ENCODE peak calls at places on chromosomes 5 and 9, in four cellular contexts. One of them, this sample, is unnamed.
A peak's percentile ranks its signal among the peaks of the same experiment; 100 is the strongest.

GRCh38 chr9:116156621-116157314 is 3.2 kb downstream of the PAPPA start:
- DNase-seq in NT2/D1: peak; percentile 59
- DNase-seq in SJSA1: peak; percentile 79
- DNase-seq in heart left ventricle: peak; percentile 80
- DNase-seq in this sample: no peak

GRCh38 chr5:100777680-100778281 is 125.3 kb downstream of the ST8SIA4 start:
- DNase-seq in NT2/D1: no peak
- DNase-seq in SJSA1: peak; percentile 80
- DNase-seq in heart left ventricle: peak; percentile 35
- DNase-seq in this sample: no peak

GRCh38 chr9:134518004-134518606 is 123.5 kb upstream of the COL5A1 start:
- DNase-seq in NT2/D1: no peak
- DNase-seq in SJSA1: no peak
- DNase-seq in heart left ventricle: no peak
- DNase-seq in this sample: no peak

GRCh38 chr9:76403352-76403751 is 9.1 kb upstream of the RFK start:
- DNase-seq in NT2/D1: no peak
- DNase-seq in SJSA1: peak; percentile 58
- DNase-seq in heart left ventricle: no peak
- DNase-seq in this sample: no peak

GRCh38 chr9:129080312-129080607 is 651 bp upstream of the DOLPP1 start:
- DNase-seq in NT2/D1: no peak
- DNase-seq in SJSA1: no peak
- DNase-seq in heart left ventricle: no peak
- DNase-seq in this sample: no peak

GRCh38 chr5:156824800-156825199 is 25.3 kb upstream of the PPP1R2B start:
- DNase-seq in NT2/D1: peak; percentile 57
- DNase-seq in SJSA1: no peak
- DNase-seq in heart left ventricle: no peak
- DNase-seq in this sample: no peak

GRCh38 chr5:147906326-147907095 is at the start of gene C5orf46:
- DNase-seq in NT2/D1: no peak
- DNase-seq in SJSA1: peak; percentile 43
- DNase-seq in heart left ventricle: no peak
- DNase-seq in this sample: no peak

GRCh38 chr9:31470051-31470450 is 914.4 kb upstream of the ACO1 start:
- DNase-seq in NT2/D1: no peak
- DNase-seq in SJSA1: no peak
- DNase-seq in heart left ventricle: no peak
- DNase-seq in this sample: no peak

GRCh38 chr5:140214831-140215230 is 39.8 kb downstream of the CYSTM1 start:
- DNase-seq in NT2/D1: no peak
- DNase-seq in SJSA1: peak; percentile 32
- DNase-seq in heart left ventricle: no peak
- DNase-seq in this sample: no peak

GRCh38 chr9:95874303-95874988 is 1.0 kb upstream of the ERCC6L2 start:
- DNase-seq in NT2/D1: no peak
- DNase-seq in SJSA1: peak; percentile 31
- DNase-seq in heart left ventricle: no peak
- DNase-seq in this sample: no peak

GRCh38 chr5:43561346-43561745 is 4.5 kb upstream of the PAIP1 start:
- DNase-seq in NT2/D1: no peak
- DNase-seq in SJSA1: no peak
- DNase-seq in heart left ventricle: no peak
- DNase-seq in this sample: no peak

GRCh38 chr5:93602261-93603149 is 19.5 kb downstream of the NR2F1 start:
- DNase-seq in NT2/D1: no peak
- DNase-seq in SJSA1: no peak
- DNase-seq in heart left ventricle: no peak
- DNase-seq in this sample: no peak

GRCh38 chr9:115353681-115354080 is 235.7 kb upstream of the TNC start:
- DNase-seq in NT2/D1: no peak
- DNase-seq in SJSA1: no peak
- DNase-seq in heart left ventricle: no peak
- DNase-seq in this sample: no peak

GRCh38 chr5:53490747-53491146 is 10.3 kb downstream of the FST start:
- DNase-seq in NT2/D1: no peak
- DNase-seq in SJSA1: peak; percentile 27
- DNase-seq in heart left ventricle: no peak
- DNase-seq in this sample: no peak

GRCh38 chr9:74935008-74935407 is 17.7 kb downstream of the C9orf40 start:
- DNase-seq in NT2/D1: no peak
- DNase-seq in SJSA1: no peak
- DNase-seq in heart left ventricle: no peak
- DNase-seq in this sample: no peak

GRCh38 chr9:98256632-98257218 is 1.3 kb upstream of the TBC1D2 start:
- DNase-seq in NT2/D1: no peak
- DNase-seq in SJSA1: no peak
- DNase-seq in heart left ventricle: no peak
- DNase-seq in this sample: peak; percentile 7

GRCh38 chr9:29806941-29807625 is 2233.8 kb upstream of the C9orf72 start:
- DNase-seq in NT2/D1: peak; percentile 25
- DNase-seq in SJSA1: no peak
- DNase-seq in heart left ventricle: no peak
- DNase-seq in this sample: no peak

GRCh38 chr9:101536938-101537337 is 3.3 kb downstream of the RNF20 start:
- DNase-seq in NT2/D1: peak; percentile 25
- DNase-seq in SJSA1: no peak
- DNase-seq in heart left ventricle: no peak
- DNase-seq in this sample: no peak

GRCh38 chr9:132507670-132508469 is 74.5 kb upstream of the BARHL1 start:
- DNase-seq in NT2/D1: peak; percentile 75
- DNase-seq in SJSA1: peak; percentile 31
- DNase-seq in heart left ventricle: peak; percentile 54
- DNase-seq in this sample: peak; percentile 37

DNA sequence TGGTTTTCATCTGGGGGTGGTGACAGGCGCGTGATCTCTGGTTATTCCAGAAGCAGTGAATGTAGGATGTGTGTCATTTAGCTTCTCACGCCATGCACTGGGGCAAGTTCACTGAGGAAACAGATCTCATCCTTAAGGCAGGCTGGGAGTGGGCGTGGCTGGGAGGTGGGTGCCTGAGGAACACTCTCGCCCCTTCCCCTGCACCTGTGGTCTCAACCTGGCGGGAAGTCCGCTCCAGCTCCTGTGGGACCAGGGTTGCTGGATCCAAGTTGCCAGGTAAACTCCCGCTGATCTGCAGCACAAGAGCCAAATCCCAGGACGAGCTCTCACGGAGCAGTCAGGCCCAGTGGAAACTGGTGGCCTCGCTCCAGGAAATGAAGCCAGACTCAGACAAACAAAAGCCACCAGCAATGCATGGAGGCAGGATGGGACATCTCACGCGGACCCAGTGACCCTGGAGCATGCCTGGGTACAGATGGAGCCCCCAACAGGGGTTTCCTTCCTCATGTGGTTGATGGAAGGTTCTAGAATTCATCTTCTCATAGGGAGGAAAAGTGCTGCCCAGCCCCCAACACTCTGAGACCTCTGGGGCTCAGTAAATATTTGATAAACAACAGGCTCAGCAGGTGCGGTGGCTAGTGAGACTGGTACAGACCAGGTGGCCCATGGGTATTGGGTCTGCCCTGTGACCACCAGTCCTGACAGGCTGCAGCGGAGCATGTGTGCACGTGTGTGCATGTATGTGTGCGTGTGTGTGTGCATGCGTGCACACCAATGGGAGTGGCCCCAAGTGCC is 16.3 kb upstream of the SLC12A7 start:
- DNase-seq in NT2/D1: no peak
- DNase-seq in SJSA1: no peak
- DNase-seq in heart left ventricle: peak; percentile 75
- DNase-seq in this sample: no peak
- H3K4me1 ChIP-seq in NT2/D1: no peaks in the 10 kb centered on the region
- H3K4me1 ChIP-seq in SJSA1: no peaks in the 10 kb centered on the region
- H3K4me1 ChIP-seq in heart left ventricle: peaks cover 67% of the 10 kb centered on the region
- H3K4me1 ChIP-seq in this sample: no peaks in the 10 kb centered on the region

GRCh38 chr5:173325091-173325698 is 3.0 kb downstream of the STC2 start:
- DNase-seq in NT2/D1: no peak
- DNase-seq in SJSA1: no peak
- DNase-seq in heart left ventricle: no peak
- DNase-seq in this sample: no peak
- H3K4me1 ChIP-seq in NT2/D1: no peaks in the 10 kb centered on the region
- H3K4me1 ChIP-seq in SJSA1: peaks cover 61% of the 10 kb centered on the region
- H3K4me1 ChIP-seq in heart left ventricle: peaks cover 67% of the 10 kb centered on the region
- H3K4me1 ChIP-seq in this sample: peaks cover 3% of the 10 kb centered on the region

DNA sequence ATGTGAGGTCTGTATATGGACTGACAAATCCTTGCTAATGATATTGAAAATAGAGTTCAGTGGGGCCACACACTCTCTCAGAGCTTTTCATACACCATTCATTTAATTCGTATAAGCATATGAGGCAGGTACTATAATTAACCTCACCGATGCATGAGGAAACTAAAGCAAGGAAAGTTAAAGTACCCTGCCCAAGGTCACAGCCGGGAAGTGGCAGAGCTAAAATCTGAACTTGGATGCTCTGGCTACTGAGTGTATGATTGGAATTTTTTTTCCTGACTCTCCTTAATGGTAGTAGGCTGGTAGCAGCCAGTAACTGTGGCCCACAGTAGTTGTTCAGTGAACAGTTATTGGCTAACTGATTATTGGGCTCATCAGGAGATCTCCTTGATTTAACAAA is 135.3 kb downstream of the NUDT12 start:
- DNase-seq in NT2/D1: no peak
- DNase-seq in SJSA1: no peak
- DNase-seq in heart left ventricle: no peak
- DNase-seq in this sample: no peak
- H3K4me1 ChIP-seq in NT2/D1: no peaks in the 10 kb centered on the region
- H3K4me1 ChIP-seq in SJSA1: peaks cover 22% of the 10 kb centered on the region
- H3K4me1 ChIP-seq in heart left ventricle: peaks cover 8% of the 10 kb centered on the region
- H3K4me1 ChIP-seq in this sample: no peaks in the 10 kb centered on the region

DNA sequence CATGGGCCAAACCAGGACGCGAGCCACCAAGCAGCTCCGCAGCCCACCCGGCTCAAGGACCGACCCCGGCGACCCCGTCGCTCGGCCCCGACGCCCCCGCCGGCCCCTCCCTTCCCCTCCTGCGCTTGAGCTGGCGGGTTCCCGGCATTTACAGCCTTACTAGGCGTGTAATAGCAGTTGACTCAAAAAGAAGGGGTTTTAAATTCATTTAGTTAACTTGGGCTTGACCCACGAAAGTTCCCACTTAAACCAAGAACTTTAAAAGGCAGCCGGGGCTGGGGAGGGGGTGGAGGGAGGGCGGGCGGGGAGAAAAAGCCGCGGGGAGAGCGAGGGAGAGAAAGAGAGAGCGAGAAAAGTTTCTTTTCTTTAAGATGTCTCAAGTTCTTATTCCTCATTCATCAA is 636 bp downstream of the PRDM12 start:
- DNase-seq in NT2/D1: no peak
- DNase-seq in SJSA1: no peak
- DNase-seq in heart left ventricle: no peak
- DNase-seq in this sample: no peak
- H3K4me1 ChIP-seq in NT2/D1: peaks cover 17% of the 10 kb centered on the region
- H3K4me1 ChIP-seq in SJSA1: peaks cover 11% of the 10 kb centered on the region
- H3K4me1 ChIP-seq in heart left ventricle: peaks cover 60% of the 10 kb centered on the region
- H3K4me1 ChIP-seq in this sample: peaks cover 61% of the 10 kb centered on the region

GRCh38 chr5:54745599-54745998 is 228.0 kb downstream of the SNX18 start:
- DNase-seq in NT2/D1: no peak
- DNase-seq in SJSA1: no peak
- DNase-seq in heart left ventricle: no peak
- DNase-seq in this sample: no peak

GRCh38 chr5:54743997-54744788 is 226.6 kb downstream of the SNX18 start:
- DNase-seq in NT2/D1: no peak
- DNase-seq in SJSA1: peak; percentile 96
- DNase-seq in heart left ventricle: no peak
- DNase-seq in this sample: peak; percentile 18

GRCh38 chr5:54741711-54742110 is 224.2 kb downstream of the SNX18 start:
- DNase-seq in NT2/D1: no peak
- DNase-seq in SJSA1: no peak
- DNase-seq in heart left ventricle: no peak
- DNase-seq in this sample: no peak

GRCh38 chr5:54742417-54742889 is 224.9 kb downstream of the SNX18 start:
- DNase-seq in NT2/D1: no peak
- DNase-seq in SJSA1: peak; percentile 70
- DNase-seq in heart left ventricle: no peak
- DNase-seq in this sample: no peak

DNA sequence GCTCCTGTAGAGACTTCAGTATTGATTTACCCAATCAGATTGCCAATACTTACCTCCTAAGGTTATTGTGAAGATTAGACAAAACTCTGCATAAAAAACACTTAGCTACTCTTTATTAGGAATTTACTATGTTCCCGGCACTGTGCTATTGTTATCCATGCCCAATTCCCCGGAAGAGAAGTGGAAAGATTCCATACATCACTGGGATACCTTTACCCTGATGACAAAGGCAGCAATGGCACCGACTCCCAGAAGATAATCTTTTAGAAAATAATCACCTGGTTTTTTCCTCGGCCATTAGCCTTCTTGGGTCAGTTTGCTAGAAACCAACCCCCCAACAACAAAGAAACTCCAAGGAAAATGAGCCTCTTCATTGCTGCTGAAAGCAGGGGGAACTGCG is 226.0 kb downstream of the SNX18 start:
- DNase-seq in NT2/D1: no peak
- DNase-seq in SJSA1: no peak
- DNase-seq in heart left ventricle: no peak
- DNase-seq in this sample: no peak
- H3K4me1 ChIP-seq in NT2/D1: peaks cover 6% of the 10 kb centered on the region
- H3K4me1 ChIP-seq in SJSA1: peaks cover 43% of the 10 kb centered on the region
- H3K4me1 ChIP-seq in heart left ventricle: peaks cover 28% of the 10 kb centered on the region
- H3K4me1 ChIP-seq in this sample: peaks cover 29% of the 10 kb centered on the region

GRCh38 chr9:77602852-77603251 is 45.3 kb downstream of the GNA14 start:
- DNase-seq in NT2/D1: no peak
- DNase-seq in SJSA1: no peak
- DNase-seq in heart left ventricle: no peak
- DNase-seq in this sample: no peak
- H3K4me1 ChIP-seq in NT2/D1: no peaks in the 10 kb centered on the region
- H3K4me1 ChIP-seq in SJSA1: no peaks in the 10 kb centered on the region
- H3K4me1 ChIP-seq in heart left ventricle: peaks cover 36% of the 10 kb centered on the region
- H3K4me1 ChIP-seq in this sample: no peaks in the 10 kb centered on the region

GRCh38 chr5:56328753-56329560 is 95.8 kb upstream of the ANKRD55 start:
- DNase-seq in NT2/D1: peak; percentile 2
- DNase-seq in SJSA1: peak; percentile 76
- DNase-seq in heart left ventricle: no peak
- DNase-seq in this sample: peak; percentile 22
- H3K4me1 ChIP-seq in NT2/D1: no peaks in the 10 kb centered on the region
- H3K4me1 ChIP-seq in SJSA1: peaks cover 38% of the 10 kb centered on the region
- H3K4me1 ChIP-seq in heart left ventricle: peaks cover 14% of the 10 kb centered on the region
- H3K4me1 ChIP-seq in this sample: peaks cover 38% of the 10 kb centered on the region

DNA sequence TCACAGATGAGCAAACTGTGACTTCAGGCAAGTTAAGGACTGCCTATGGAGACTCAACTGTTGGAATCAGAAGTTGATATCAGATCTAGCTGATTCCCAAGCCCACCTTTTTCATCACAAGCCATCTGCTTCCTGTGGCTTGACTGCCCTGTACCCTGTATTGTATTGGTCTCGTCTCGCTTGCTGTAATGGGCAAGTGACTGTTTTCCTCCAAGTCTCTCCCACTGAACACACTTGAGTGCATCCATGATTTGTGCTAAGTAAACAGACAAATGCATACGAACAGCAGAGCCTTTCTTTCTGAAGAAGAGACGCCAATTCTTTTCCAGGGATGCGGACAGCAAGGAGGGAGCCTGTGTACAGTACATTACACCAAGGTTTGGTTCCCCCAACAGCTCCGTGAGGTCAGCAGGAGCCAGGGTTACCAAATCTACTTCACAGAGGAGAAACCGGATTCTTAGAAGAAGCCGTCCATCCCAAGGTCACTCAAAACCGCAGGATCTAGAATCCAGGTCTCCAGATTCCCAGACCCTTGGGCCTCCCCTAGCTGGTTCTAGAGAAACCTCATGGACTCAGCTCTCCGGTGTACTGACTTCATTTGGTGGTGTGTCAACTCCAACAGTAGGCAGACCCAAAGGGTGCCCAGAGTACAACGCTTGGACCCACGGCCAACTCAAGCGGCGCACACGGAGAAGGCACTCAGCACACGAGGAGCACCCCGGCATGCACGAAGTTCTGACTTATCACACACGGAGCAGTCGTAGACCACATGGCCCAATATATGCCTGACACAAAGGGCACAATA is 1.2 kb downstream of the BAG1 start:
- DNase-seq in NT2/D1: no peak
- DNase-seq in SJSA1: peak; percentile 9
- DNase-seq in heart left ventricle: no peak
- DNase-seq in this sample: no peak
- H3K4me1 ChIP-seq in NT2/D1: no peaks in the 10 kb centered on the region
- H3K4me1 ChIP-seq in SJSA1: peaks cover 6% of the 10 kb centered on the region
- H3K4me1 ChIP-seq in heart left ventricle: peaks cover 36% of the 10 kb centered on the region
- H3K4me1 ChIP-seq in this sample: peaks cover 22% of the 10 kb centered on the region